ENCODE peak calls at places on chromosomes 6 and 20, in six cellular contexts. One of them, this sample, is unnamed.

GRCh38 chr20:49444553-49444990 is 37.9 kb downstream of the KCNB1 start:
- DNase-seq in lower leg skin: no peak
- DNase-seq in mesothelial cell of epicardium: no peak
- DNase-seq in esophagus muscularis mucosa: no peak
- DNase-seq in fibroblast of lung: no peak
- DNase-seq in astrocyte: no peak
- DNase-seq in this sample: no peak

GRCh38 chr6:168355716-168356522 is 36.3 kb upstream of the DACT2 start:
- DNase-seq in mesothelial cell of epicardium: peak; percentile 51
- DNase-seq in lower leg skin: no peak
- DNase-seq in esophagus muscularis mucosa: no peak
- DNase-seq in fibroblast of lung: no peak
- DNase-seq in astrocyte: no peak
- DNase-seq in this sample: peak; percentile 88

GRCh38 chr6:1773697-1774096 is 164.0 kb downstream of the FOXC1 start:
- DNase-seq in astrocyte: no peak
- DNase-seq in fibroblast of lung: no peak
- DNase-seq in lower leg skin: no peak
- DNase-seq in esophagus muscularis mucosa: no peak
- DNase-seq in mesothelial cell of epicardium: no peak
- DNase-seq in this sample: no peak

GRCh38 chr20:13690948-13691347 is 52.2 kb upstream of the TASP1 start:
- DNase-seq in astrocyte: no peak
- DNase-seq in lower leg skin: no peak
- DNase-seq in mesothelial cell of epicardium: no peak
- DNase-seq in fibroblast of lung: no peak
- DNase-seq in esophagus muscularis mucosa: no peak
- DNase-seq in this sample: no peak

GRCh38 chr6:144019929-144020328 is 11.9 kb upstream of the PLAGL1 start:
- DNase-seq in lower leg skin: no peak
- DNase-seq in fibroblast of lung: no peak
- DNase-seq in astrocyte: no peak
- DNase-seq in esophagus muscularis mucosa: no peak
- DNase-seq in mesothelial cell of epicardium: no peak
- DNase-seq in this sample: no peak

GRCh38 chr6:26328265-26328844 is 36.6 kb upstream of the BTN3A2 start:
- DNase-seq in fibroblast of lung: no peak
- DNase-seq in lower leg skin: no peak
- DNase-seq in esophagus muscularis mucosa: no peak
- DNase-seq in astrocyte: no peak
- DNase-seq in mesothelial cell of epicardium: no peak
- DNase-seq in this sample: no peak

GRCh38 chr20:19937651-19938420 is 79.3 kb upstream of the NAA20 start:
- DNase-seq in mesothelial cell of epicardium: no peak
- DNase-seq in fibroblast of lung: no peak
- DNase-seq in esophagus muscularis mucosa: no peak
- DNase-seq in astrocyte: no peak
- DNase-seq in lower leg skin: no peak
- DNase-seq in this sample: no peak

GRCh38 chr6:167928111-167928510 is 69.4 kb upstream of the KIF25 start:
- DNase-seq in fibroblast of lung: no peak
- DNase-seq in lower leg skin: no peak
- DNase-seq in astrocyte: no peak
- DNase-seq in esophagus muscularis mucosa: no peak
- DNase-seq in mesothelial cell of epicardium: no peak
- DNase-seq in this sample: no peak

GRCh38 chr6:129419324-129419723 is 290.7 kb downstream of the ARHGAP18 start:
- DNase-seq in astrocyte: no peak
- DNase-seq in lower leg skin: no peak
- DNase-seq in mesothelial cell of epicardium: no peak
- DNase-seq in esophagus muscularis mucosa: no peak
- DNase-seq in fibroblast of lung: no peak
- DNase-seq in this sample: no peak

GRCh38 chr20:59518881-59519706 is 85.2 kb upstream of the PHACTR3 start:
- DNase-seq in fibroblast of lung: peak; percentile 50
- DNase-seq in lower leg skin: no peak
- DNase-seq in esophagus muscularis mucosa: peak; percentile 70
- DNase-seq in astrocyte: peak; percentile 15
- DNase-seq in mesothelial cell of epicardium: no peak
- DNase-seq in this sample: no peak

DNA sequence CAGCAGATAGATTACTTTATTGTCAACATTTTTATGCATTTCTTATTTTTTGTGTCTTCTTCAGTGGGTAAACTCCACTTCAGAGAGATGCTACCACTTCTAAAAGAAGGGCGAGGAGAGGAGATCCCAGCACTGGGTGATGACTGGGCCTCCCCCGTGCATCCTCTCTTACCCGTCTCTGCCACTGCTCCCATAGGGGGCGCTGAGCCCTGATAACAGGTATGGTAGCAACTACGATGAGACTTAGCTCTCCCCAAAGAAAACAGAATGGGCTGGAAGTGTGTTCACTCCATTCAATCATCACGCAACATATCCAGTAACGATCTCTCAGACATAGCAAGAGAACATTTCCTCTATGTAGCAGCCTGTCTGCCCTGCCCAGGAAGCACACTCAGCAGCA is 533.3 kb upstream of the CDH4 start:
- DNase-seq in lower leg skin: no peak
- DNase-seq in fibroblast of lung: no peak
- DNase-seq in esophagus muscularis mucosa: no peak
- DNase-seq in astrocyte: no peak
- DNase-seq in mesothelial cell of epicardium: no peak
- DNase-seq in this sample: no peak
- TF ChIP-seq CTCF in lower leg skin: no peak
- TF ChIP-seq CTCF in fibroblast of lung: no peak
- TF ChIP-seq CTCF in esophagus muscularis mucosa: no peak
- TF ChIP-seq CTCF in astrocyte: no peak
- TF ChIP-seq CTCF in mesothelial cell of epicardium: no peak
- TF ChIP-seq CTCF in this sample: no peak

GRCh38 chr20:6142348-6142993 is 19.6 kb upstream of the FERMT1 start:
- DNase-seq in lower leg skin: peak; percentile 57
- DNase-seq in esophagus muscularis mucosa: peak; percentile 87
- DNase-seq in mesothelial cell of epicardium: no peak
- DNase-seq in fibroblast of lung: peak; percentile 70
- DNase-seq in astrocyte: peak; percentile 32
- DNase-seq in this sample: peak; percentile 75

DNA sequence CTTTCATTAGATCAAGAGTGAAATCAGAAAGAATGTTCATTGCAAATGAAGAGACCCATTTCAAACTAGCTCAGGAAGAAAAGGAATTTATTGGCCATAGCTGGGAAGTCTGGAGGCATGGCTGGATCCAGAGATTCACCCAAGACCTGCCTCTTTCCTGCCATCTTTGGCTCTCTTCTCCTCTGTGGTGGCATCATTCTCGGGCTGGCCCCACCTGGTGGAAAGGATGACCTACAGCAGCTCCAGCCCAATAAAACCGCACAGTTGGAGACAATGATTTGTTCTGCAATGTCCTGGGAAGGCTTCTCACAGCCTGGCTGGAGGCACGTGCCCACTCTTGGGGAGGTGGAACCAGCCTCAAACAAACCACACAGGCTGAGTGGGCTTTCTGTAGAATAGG is 18.1 kb upstream of the FERMT1 start:
- DNase-seq in fibroblast of lung: no peak
- DNase-seq in lower leg skin: no peak
- DNase-seq in esophagus muscularis mucosa: no peak
- DNase-seq in mesothelial cell of epicardium: no peak
- DNase-seq in astrocyte: no peak
- DNase-seq in this sample: peak; percentile 62
- TF ChIP-seq CTCF in fibroblast of lung: no peak
- TF ChIP-seq CTCF in lower leg skin: no peak
- TF ChIP-seq CTCF in esophagus muscularis mucosa: no peak
- TF ChIP-seq CTCF in mesothelial cell of epicardium: no peak
- TF ChIP-seq CTCF in astrocyte: peak; percentile 18
- TF ChIP-seq CTCF in this sample: peak; percentile 22

DNA sequence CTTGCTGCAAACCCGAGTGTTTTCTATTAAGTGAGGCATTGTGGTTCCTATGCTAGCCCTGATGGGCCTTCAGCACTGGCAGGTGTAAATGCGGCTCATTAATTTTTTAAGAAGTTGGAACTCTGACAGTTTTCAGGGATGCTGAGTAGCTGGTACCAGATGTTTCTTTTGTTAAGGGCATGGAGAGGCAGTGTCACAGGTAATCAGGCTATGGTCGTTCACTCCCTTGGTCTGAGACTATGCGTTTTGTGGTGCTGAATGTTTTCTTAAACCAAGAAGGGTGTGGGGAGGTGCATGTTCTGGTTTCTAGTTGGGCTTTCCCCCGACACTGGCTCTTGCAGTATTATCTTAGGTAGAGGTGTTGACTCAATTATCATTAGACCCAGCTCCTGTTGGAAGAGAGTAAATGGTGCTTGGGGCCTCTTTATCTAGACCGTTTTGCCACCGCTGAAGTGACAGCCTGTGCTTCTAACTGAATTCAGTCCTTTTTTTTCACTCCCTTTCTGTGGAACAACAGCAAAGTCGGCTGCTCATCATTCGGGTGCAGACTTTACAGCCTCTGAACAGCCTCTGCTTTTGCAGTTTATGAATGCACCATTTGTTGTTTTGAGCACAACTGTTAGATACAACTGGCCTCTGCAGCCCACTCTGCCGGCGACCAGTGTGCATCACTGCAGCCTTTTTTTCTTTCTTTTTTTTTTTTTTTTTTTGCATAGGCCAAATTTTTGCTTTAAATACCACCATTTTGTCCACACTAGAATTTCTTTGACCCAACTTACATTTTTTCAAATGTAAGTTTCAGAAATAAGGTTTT is 35.6 kb downstream of the RREB1 start:
- DNase-seq in esophagus muscularis mucosa: no peak
- DNase-seq in mesothelial cell of epicardium: no peak
- DNase-seq in astrocyte: no peak
- DNase-seq in lower leg skin: no peak
- DNase-seq in fibroblast of lung: peak; percentile 45
- DNase-seq in this sample: peak; percentile 19
- TF ChIP-seq CTCF in esophagus muscularis mucosa: peak; percentile 28
- TF ChIP-seq CTCF in mesothelial cell of epicardium: peak; percentile 32
- TF ChIP-seq CTCF in astrocyte: peak; percentile 18
- TF ChIP-seq CTCF in lower leg skin: no peak
- TF ChIP-seq CTCF in fibroblast of lung: peak; percentile 17
- TF ChIP-seq CTCF in this sample: peak; percentile 37

DNA sequence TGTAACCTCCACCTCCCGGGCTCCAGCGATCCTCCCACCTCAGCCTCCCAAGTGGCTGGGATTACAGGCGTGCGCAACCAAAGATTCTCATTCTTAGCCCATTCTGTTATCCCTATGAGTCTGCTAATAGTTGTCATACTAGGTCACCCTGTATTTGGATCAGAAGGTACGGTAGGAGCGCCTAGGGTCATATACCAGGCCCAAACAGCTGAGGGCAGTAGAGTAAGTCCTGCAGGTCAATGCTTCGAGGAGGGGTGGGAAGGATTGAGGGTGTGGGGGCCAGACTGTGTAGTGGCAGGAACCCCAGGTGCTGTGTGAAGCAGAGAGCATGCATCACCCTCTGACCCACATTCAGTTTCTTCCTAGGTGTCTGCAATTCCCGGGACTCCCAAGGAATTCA is 22.7 kb upstream of the POU5F1 start:
- DNase-seq in lower leg skin: no peak
- DNase-seq in fibroblast of lung: no peak
- DNase-seq in astrocyte: no peak
- DNase-seq in mesothelial cell of epicardium: no peak
- DNase-seq in esophagus muscularis mucosa: no peak
- DNase-seq in this sample: no peak
- TF ChIP-seq CTCF in lower leg skin: no peak
- TF ChIP-seq CTCF in fibroblast of lung: no peak
- TF ChIP-seq CTCF in astrocyte: no peak
- TF ChIP-seq CTCF in mesothelial cell of epicardium: no peak
- TF ChIP-seq CTCF in esophagus muscularis mucosa: no peak
- TF ChIP-seq CTCF in this sample: no peak

GRCh38 chr20:60715172-60715571 is 536.9 kb upstream of the CDH4 start:
- DNase-seq in mesothelial cell of epicardium: no peak
- DNase-seq in astrocyte: no peak
- DNase-seq in lower leg skin: no peak
- DNase-seq in esophagus muscularis mucosa: no peak
- DNase-seq in fibroblast of lung: no peak
- DNase-seq in this sample: no peak
- TF ChIP-seq CTCF in mesothelial cell of epicardium: no peak
- TF ChIP-seq CTCF in astrocyte: no peak
- TF ChIP-seq CTCF in lower leg skin: no peak
- TF ChIP-seq CTCF in esophagus muscularis mucosa: no peak
- TF ChIP-seq CTCF in fibroblast of lung: no peak
- TF ChIP-seq CTCF in this sample: no peak

This sample was measured in osteocyte.